ENCODE peak calls at places on chromosomes 2 and 18, in six cellular contexts. X is stimulated activated CD4-positive, alpha-beta T cell treated with anti-CD3 and anti-CD28 coated beads, Interleukin-4, amount 100 ng/mL, for 1 hour; S is fibroblast of lung; R is BE2C; J is fibroblast of pulmonary artery; F is activated T-helper 1 cell treated with anti-CD3 and anti-CD28 coated beads, Interleukin-2, amount 50 U/mL, for 16 hours. W is an unnamed sample.

GRCh38 chr18:3493501-3494244 is 43.7 kb downstream of the TGIF1 start:
- DNase-seq in X (no peak), J (no peak), F (no peak), R (no peak), S (no peak), W (no peak)

GRCh38 chr18:62555135-62555534 is 32.3 kb downstream of the ZCCHC2 start:
- DNase-seq in R (no peak), J (peak; percentile 24), S (peak; percentile 49), F (no peak), X (no peak), W (peak; percentile 4)

GRCh38 chr2:86225581-86225980 is 26.3 kb downstream of the MRPL35 start:
- DNase-seq in J (peak; percentile 22), S (no peak), R (no peak), F (no peak), X (peak; percentile 55), W (peak; percentile 12)

GRCh38 chr2:170817247-170817998 is 736 bp downstream of the GAD1 start:
- DNase-seq in S (peak; percentile 27), X (peak; percentile 34), J (peak; percentile 10), R (no peak), F (no peak), W (no peak)

GRCh38 chr18:2823202-2823601 is 23.6 kb upstream of the EMILIN2 start:
- DNase-seq in F (no peak), S (no peak), J (no peak), X (no peak), R (no peak), W (no peak)

GRCh38 chr2:167844714-167845530 is 402.5 kb downstream of the STK39 start:
- DNase-seq in F (no peak), J (no peak), S (no peak), X (no peak), R (peak; percentile 24), W (no peak)

GRCh38 chr18:12278153-12278764 is 24.1 kb downstream of the CIDEA start:
- DNase-seq in F (no peak), J (peak; percentile 26), X (no peak), R (no peak), S (peak; percentile 18), W (no peak)

GRCh38 chr2:46315103-46315890 is 18.1 kb downstream of the EPAS1 start:
- DNase-seq in J (peak; percentile 100), S (peak; percentile 95), F (no peak), R (peak; percentile 58), X (peak; percentile 18), W (peak; percentile 96)

GRCh38 chr18:13003466-13003896 is 12.3 kb downstream of the CEP192 start:
- DNase-seq in J (peak; percentile 82), X (no peak), S (peak; percentile 67), F (no peak), R (peak; percentile 34), W (peak; percentile 68)

GRCh38 chr18:44894011-44894410 is 213.3 kb downstream of the SETBP1 start:
- DNase-seq in J (no peak), R (no peak), F (no peak), S (no peak), X (no peak), W (no peak)

GRCh38 chr2:26536371-26537068 is 58.6 kb upstream of the OTOF start:
- DNase-seq in X (no peak), F (no peak), S (no peak), J (no peak), R (peak; percentile 4), W (no peak)

GRCh38 chr2:37005118-37005868 is 39.0 kb upstream of the STRN start:
- DNase-seq in X (no peak), J (peak; percentile 48), R (peak; percentile 35), S (peak; percentile 39), F (no peak), W (no peak)

GRCh38 chr2:173271135-173271534 is 83.5 kb upstream of the CDCA7 start:
- DNase-seq in J (no peak), S (no peak), F (no peak), R (no peak), X (no peak), W (no peak)

GRCh38 chr2:224208034-224208433 is 168.9 kb upstream of the SERPINE2 start:
- DNase-seq in X (no peak), J (no peak), F (no peak), R (no peak), S (no peak), W (no peak)

GRCh38 chr2:224416656-224417360 is 14.9 kb upstream of the FAM124B start:
- DNase-seq in F (no peak), R (no peak), S (no peak), J (no peak), X (no peak), W (no peak)

GRCh38 chr2:210199854-210200253 is 25.4 kb downstream of the ACADL start:
- DNase-seq in F (no peak), X (no peak), J (no peak), S (no peak), R (no peak), W (no peak)

GRCh38 chr2:216015722-216016464 is 2.5 kb upstream of the MREG start:
- DNase-seq in F (no peak), S (no peak), R (no peak), J (no peak), X (peak; percentile 22), W (no peak)

GRCh38 chr2:1742680-1743395 is 1.5 kb downstream of the PXDN start:
- DNase-seq in R (peak; percentile 29), X (peak; percentile 13), S (peak; percentile 91), F (no peak), J (peak; percentile 95), W (peak; percentile 94)

GRCh38 chr2:227326783-227327182 is 1.7 kb downstream of the MFF start:
- DNase-seq in X (no peak), S (no peak), J (no peak), F (no peak), R (no peak), W (no peak)

GRCh38 chr2:71934595-71935263 is 212.9 kb downstream of the CYP26B1 start:
- DNase-seq in R (no peak), X (no peak), S (peak; percentile 39), J (peak; percentile 58), F (no peak), W (peak; percentile 51)

GRCh38 chr2:215900865-215901264 is 112.5 kb downstream of the MREG start:
- DNase-seq in R (no peak), J (no peak), X (no peak), F (no peak), S (no peak), W (no peak)

GRCh38 chr18:27966872-27967271 is 210.1 kb downstream of the CDH2 start:
- DNase-seq in F (no peak), S (no peak), R (no peak), J (no peak), X (no peak), W (peak; percentile 22)

GRCh38 chr2:30503007-30503691 is 56.1 kb downstream of the LCLAT1 start:
- DNase-seq in J (peak; percentile 48), R (no peak), S (peak; percentile 40), F (no peak), X (no peak), W (no peak)

GRCh38 chr2:185978634-185979405 is 240.2 kb downstream of the FSIP2 start:
- DNase-seq in J (peak; percentile 4), X (no peak), S (peak; percentile 65), F (no peak), R (peak; percentile 8), W (no peak)

GRCh38 chr18:54260376-54261072 is 8.8 kb upstream of the POLI start:
- DNase-seq in F (no peak), R (no peak), S (peak; percentile 9), X (no peak), J (peak; percentile 60), W (no peak)

GRCh38 chr2:27792759-27793158 is 21.2 kb downstream of the MRPL33 start:
- DNase-seq in R (no peak), F (no peak), S (peak; percentile 46), J (peak; percentile 39), X (no peak), W (no peak)

GRCh38 chr2:11786592-11786991 is 40.2 kb downstream of the LPIN1 start:
- DNase-seq in S (no peak), F (no peak), J (no peak), X (no peak), R (no peak), W (no peak)

GRCh38 chr2:109162999-109163398 is 34.0 kb downstream of the SH3RF3 start:
- DNase-seq in X (no peak), J (peak; percentile 49), S (peak; percentile 57), F (no peak), R (no peak), W (peak; percentile 39)

GRCh38 chr2:222840060-222840802 is 20.6 kb upstream of the ACSL3 start:
- DNase-seq in R (no peak), J (no peak), S (no peak), X (no peak), F (no peak), W (no peak)

GRCh38 chr18:11047156-11047555 is 102.2 kb downstream of the PIEZO2 start:
- DNase-seq in X (no peak), J (no peak), F (no peak), R (no peak), S (no peak), W (peak; percentile 82)

GRCh38 chr2:109242222-109242653 is 113.2 kb downstream of the SH3RF3 start:
- DNase-seq in R (no peak), S (no peak), J (no peak), F (no peak), X (no peak), W (no peak)

GRCh38 chr18:32445846-32446245 is 24.8 kb downstream of the GAREM1 start:
- DNase-seq in J (no peak), X (no peak), F (no peak), S (no peak), R (no peak), W (no peak)

GRCh38 chr18:43661570-43661969 is 384.3 kb upstream of the SYT4 start:
- DNase-seq in F (no peak), J (peak; percentile 77), S (peak; percentile 82), X (no peak), R (peak; percentile 9), W (peak; percentile 66)

GRCh38 chr2:68282814-68283812 is 30.8 kb upstream of the PPP3R1 start:
- DNase-seq in F (no peak), S (peak; percentile 60), X (no peak), R (peak; percentile 14), J (peak; percentile 61), W (peak; percentile 7)

GRCh38 chr18:70377317-70377799 is 88.5 kb downstream of the SOCS6 start:
- DNase-seq in J (peak; percentile 16), S (peak; percentile 30), X (no peak), R (no peak), F (no peak), W (no peak)

GRCh38 chr2:1854747-1855146 is 110.4 kb upstream of the PXDN start:
- DNase-seq in X (no peak), F (no peak), S (peak; percentile 51), R (peak; percentile 17), J (peak; percentile 50), W (peak; percentile 76)

GRCh38 chr2:135820003-135820618 is 16.9 kb downstream of the LCT start:
- DNase-seq in S (no peak), R (no peak), J (no peak), F (peak; percentile 13), X (peak; percentile 75), W (peak; percentile 69)

GRCh38 chr2:127589358-127589757 is 53.9 kb downstream of the MYO7B start:
- DNase-seq in X (no peak), R (no peak), J (no peak), F (no peak), S (no peak), W (no peak)

GRCh38 chr2:57080035-57080434 is 896.2 kb downstream of the CCDC85A start:
- DNase-seq in S (peak; percentile 83), R (no peak), X (no peak), J (peak; percentile 14), F (no peak), W (no peak)

W was measured in brain microvascular endothelial cell.